ENCODE peak calls at places on chromosome X, in eight cellular contexts. One of them, this sample, is unnamed.

GRCh38 chrX:108270280-108270679 is 167.9 kb downstream of the COL4A6 start:
- DNase-seq in left ventricle myocardium inferior: no peak
- DNase-seq in CD8-positive, alpha-beta memory T cell: no peak
- DNase-seq in HEK293T: no peak
- DNase-seq in activated T-cell treated with anti-CD3 and anti-CD28 coated beads, Interleukin-2, amount 50 U/mL, for 72 hours: no peak
- DNase-seq in activated CD8-positive, alpha-beta memory T cell treated with anti-CD3 and anti-CD28 coated beads for 4 hours: no peak
- DNase-seq in activated CD4-positive, alpha-beta T cell treated with anti-CD3 and anti-CD28 coated beads, Interleukin-2, amount 50 U/mL, for 48 hours: no peak
- DNase-seq in nephron progenitor cell: no peak
- DNase-seq in this sample: no peak

GRCh38 chrX:20829665-20830481 is 544.3 kb upstream of the CNKSR2 start:
- DNase-seq in nephron progenitor cell: no peak
- DNase-seq in activated CD8-positive, alpha-beta memory T cell treated with anti-CD3 and anti-CD28 coated beads for 4 hours: no peak
- DNase-seq in left ventricle myocardium inferior: no peak
- DNase-seq in activated T-cell treated with anti-CD3 and anti-CD28 coated beads, Interleukin-2, amount 50 U/mL, for 72 hours: no peak
- DNase-seq in HEK293T: no peak
- DNase-seq in CD8-positive, alpha-beta memory T cell: no peak
- DNase-seq in activated CD4-positive, alpha-beta T cell treated with anti-CD3 and anti-CD28 coated beads, Interleukin-2, amount 50 U/mL, for 48 hours: no peak
- DNase-seq in this sample: no peak

GRCh38 chrX:42823443-42823842 is 45.5 kb upstream of the PPP1R2C start:
- DNase-seq in left ventricle myocardium inferior: no peak
- DNase-seq in activated CD8-positive, alpha-beta memory T cell treated with anti-CD3 and anti-CD28 coated beads for 4 hours: no peak
- DNase-seq in CD8-positive, alpha-beta memory T cell: no peak
- DNase-seq in activated CD4-positive, alpha-beta T cell treated with anti-CD3 and anti-CD28 coated beads, Interleukin-2, amount 50 U/mL, for 48 hours: no peak
- DNase-seq in nephron progenitor cell: no peak
- DNase-seq in activated T-cell treated with anti-CD3 and anti-CD28 coated beads, Interleukin-2, amount 50 U/mL, for 72 hours: no peak
- DNase-seq in HEK293T: no peak
- DNase-seq in this sample: no peak

GRCh38 chrX:69020316-69020715 is 144.9 kb downstream of the PJA1 start:
- DNase-seq in left ventricle myocardium inferior: no peak
- DNase-seq in CD8-positive, alpha-beta memory T cell: no peak
- DNase-seq in HEK293T: peak
- DNase-seq in activated CD4-positive, alpha-beta T cell treated with anti-CD3 and anti-CD28 coated beads, Interleukin-2, amount 50 U/mL, for 48 hours: no peak
- DNase-seq in activated T-cell treated with anti-CD3 and anti-CD28 coated beads, Interleukin-2, amount 50 U/mL, for 72 hours: no peak
- DNase-seq in activated CD8-positive, alpha-beta memory T cell treated with anti-CD3 and anti-CD28 coated beads for 4 hours: no peak
- DNase-seq in nephron progenitor cell: no peak
- DNase-seq in this sample: no peak

GRCh38 chrX:103081051-103081450 is 11.9 kb downstream of the NXF3 start:
- DNase-seq in nephron progenitor cell: no peak
- DNase-seq in HEK293T: no peak
- DNase-seq in activated CD8-positive, alpha-beta memory T cell treated with anti-CD3 and anti-CD28 coated beads for 4 hours: no peak
- DNase-seq in CD8-positive, alpha-beta memory T cell: no peak
- DNase-seq in activated T-cell treated with anti-CD3 and anti-CD28 coated beads, Interleukin-2, amount 50 U/mL, for 72 hours: no peak
- DNase-seq in left ventricle myocardium inferior: no peak
- DNase-seq in activated CD4-positive, alpha-beta T cell treated with anti-CD3 and anti-CD28 coated beads, Interleukin-2, amount 50 U/mL, for 48 hours: no peak
- DNase-seq in this sample: no peak

GRCh38 chrX:134026732-134027311 is 41.4 kb upstream of the GPC3 start:
- DNase-seq in activated CD4-positive, alpha-beta T cell treated with anti-CD3 and anti-CD28 coated beads, Interleukin-2, amount 50 U/mL, for 48 hours: peak
- DNase-seq in activated T-cell treated with anti-CD3 and anti-CD28 coated beads, Interleukin-2, amount 50 U/mL, for 72 hours: peak
- DNase-seq in HEK293T: peak
- DNase-seq in CD8-positive, alpha-beta memory T cell: no peak
- DNase-seq in activated CD8-positive, alpha-beta memory T cell treated with anti-CD3 and anti-CD28 coated beads for 4 hours: no peak
- DNase-seq in left ventricle myocardium inferior: no peak
- DNase-seq in nephron progenitor cell: peak
- DNase-seq in this sample: peak

GRCh38 chrX:12249997-12250396 is 111.7 kb downstream of the FRMPD4 start:
- DNase-seq in HEK293T: no peak
- DNase-seq in left ventricle myocardium inferior: no peak
- DNase-seq in activated T-cell treated with anti-CD3 and anti-CD28 coated beads, Interleukin-2, amount 50 U/mL, for 72 hours: no peak
- DNase-seq in nephron progenitor cell: no peak
- DNase-seq in CD8-positive, alpha-beta memory T cell: no peak
- DNase-seq in activated CD8-positive, alpha-beta memory T cell treated with anti-CD3 and anti-CD28 coated beads for 4 hours: no peak
- DNase-seq in activated CD4-positive, alpha-beta T cell treated with anti-CD3 and anti-CD28 coated beads, Interleukin-2, amount 50 U/mL, for 48 hours: no peak
- DNase-seq in this sample: no peak

GRCh38 chrX:122545778-122546177 is 638.3 kb upstream of the GRIA3 start:
- DNase-seq in activated CD8-positive, alpha-beta memory T cell treated with anti-CD3 and anti-CD28 coated beads for 4 hours: no peak
- DNase-seq in nephron progenitor cell: no peak
- DNase-seq in left ventricle myocardium inferior: no peak
- DNase-seq in activated CD4-positive, alpha-beta T cell treated with anti-CD3 and anti-CD28 coated beads, Interleukin-2, amount 50 U/mL, for 48 hours: no peak
- DNase-seq in CD8-positive, alpha-beta memory T cell: no peak
- DNase-seq in HEK293T: no peak
- DNase-seq in activated T-cell treated with anti-CD3 and anti-CD28 coated beads, Interleukin-2, amount 50 U/mL, for 72 hours: no peak
- DNase-seq in this sample: no peak

GRCh38 chrX:153667931-153668396 is 5.6 kb downstream of the PNCK start:
- DNase-seq in activated T-cell treated with anti-CD3 and anti-CD28 coated beads, Interleukin-2, amount 50 U/mL, for 72 hours: peak
- DNase-seq in left ventricle myocardium inferior: peak
- DNase-seq in activated CD4-positive, alpha-beta T cell treated with anti-CD3 and anti-CD28 coated beads, Interleukin-2, amount 50 U/mL, for 48 hours: peak
- DNase-seq in activated CD8-positive, alpha-beta memory T cell treated with anti-CD3 and anti-CD28 coated beads for 4 hours: peak
- DNase-seq in CD8-positive, alpha-beta memory T cell: peak
- DNase-seq in nephron progenitor cell: peak
- DNase-seq in HEK293T: peak
- DNase-seq in this sample: peak

GRCh38 chrX:7120578-7121219 is 26.8 kb upstream of the STS start:
- DNase-seq in CD8-positive, alpha-beta memory T cell: no peak
- DNase-seq in HEK293T: no peak
- DNase-seq in activated CD4-positive, alpha-beta T cell treated with anti-CD3 and anti-CD28 coated beads, Interleukin-2, amount 50 U/mL, for 48 hours: no peak
- DNase-seq in activated CD8-positive, alpha-beta memory T cell treated with anti-CD3 and anti-CD28 coated beads for 4 hours: no peak
- DNase-seq in left ventricle myocardium inferior: no peak
- DNase-seq in activated T-cell treated with anti-CD3 and anti-CD28 coated beads, Interleukin-2, amount 50 U/mL, for 72 hours: no peak
- DNase-seq in nephron progenitor cell: no peak
- DNase-seq in this sample: no peak

This sample was measured in HuH-7.